ENCODE peak calls at places on chromosomes 5 and 9, in eight cellular contexts. Q is activated naive CD4-positive, alpha-beta T cell treated with Interleukin-2 at 50 U/mL for 16 hours; M is Karpas-422; B is AG20443; D is brain microvascular endothelial cell; K is SK-N-DZ; W is frontal cortex; O is C1 segment of cervical spinal cord. L is an unnamed sample.

GRCh38 chr9:121609845-121610637 is 41.4 kb upstream of the DAB2IP start:
- DNase-seq in O (no peak), M (no peak), K (no peak), Q (no peak), W (no peak), B (peak), D (peak), L (no peak)

GRCh38 chr9:134645607-134646365 is 4.2 kb downstream of the COL5A1 start:
- DNase-seq in W (no peak), D (no peak), B (no peak), K (no peak), M (no peak), Q (no peak), O (no peak), L (no peak)

GRCh38 chr5:162187371-162187770 is 119.8 kb downstream of the GABRG2 start:
- DNase-seq in D (no peak), O (no peak), B (no peak), Q (no peak), K (no peak), M (no peak), W (no peak), L (no peak)

GRCh38 chr9:129720181-129720864 is 32.5 kb downstream of the PTGES start:
- DNase-seq in K (no peak), D (no peak), B (no peak), M (no peak), O (no peak), W (no peak), Q (no peak), L (no peak)

GRCh38 chr5:57802131-57802530 is 319.5 kb upstream of the ACTBL2 start:
- DNase-seq in D (no peak), B (no peak), W (no peak), O (no peak), M (no peak), Q (no peak), K (no peak), L (no peak)

GRCh38 chr5:137594717-137595116 is 95.6 kb upstream of the SPOCK1 start:
- DNase-seq in W (no peak), M (no peak), B (peak), K (no peak), O (no peak), Q (no peak), D (no peak), L (no peak)

GRCh38 chr9:136178061-136178772 is 26.7 kb downstream of the LHX3 start:
- DNase-seq in Q (no peak), O (no peak), W (no peak), M (no peak), D (no peak), B (no peak), K (no peak), L (no peak)

GRCh38 chr5:72552041-72552557 is 44.9 kb upstream of the ZNF366 start:
- DNase-seq in K (no peak), W (no peak), Q (no peak), O (no peak), D (peak), M (no peak), B (peak), L (no peak)

GRCh38 chr5:84382363-84383295 is 2.1 kb downstream of the EDIL3 start:
- DNase-seq in Q (no peak), W (no peak), K (no peak), O (peak), M (no peak), B (peak), D (peak), L (no peak)

GRCh38 chr5:122473138-122473843 is 161.3 kb downstream of the SNCAIP start:
- DNase-seq in K (no peak), M (no peak), Q (no peak), O (no peak), D (no peak), B (no peak), W (no peak), L (no peak)

GRCh38 chr9:69932901-69933300 is 110.7 kb upstream of the MAMDC2 start:
- DNase-seq in K (peak), B (no peak), M (peak), W (no peak), D (no peak), Q (no peak), O (no peak), L (no peak)

GRCh38 chr9:125750656-125751035 is 3.5 kb downstream of the PBX3 start:
- DNase-seq in D (no peak), B (no peak), K (peak), W (no peak), M (no peak), O (no peak), Q (no peak), L (no peak)

GRCh38 chr5:16809816-16810502 is 126.1 kb downstream of the MYO10 start:
- DNase-seq in D (peak), B (peak), Q (no peak), W (no peak), K (peak), O (no peak), M (no peak), L (no peak)

GRCh38 chr9:102273952-102274351 is 535.5 kb upstream of the GRIN3A start:
- DNase-seq in Q (no peak), K (no peak), W (no peak), B (no peak), M (no peak), O (no peak), D (peak), L (no peak)

GRCh38 chr9:137772281-137772873 is 105.2 kb upstream of the CACNA1B start:
- DNase-seq in Q (no peak), W (no peak), K (no peak), B (no peak), D (no peak), M (peak), O (no peak), L (no peak)

GRCh38 chr5:109485030-109485429 is 75.3 kb upstream of the PJA2 start:
- DNase-seq in Q (no peak), B (no peak), O (no peak), M (no peak), W (no peak), D (peak), K (no peak), L (peak)

GRCh38 chr5:172725785-172726184 is 45.2 kb downstream of the DUSP1 start:
- DNase-seq in M (no peak), O (no peak), D (no peak), W (no peak), Q (no peak), K (no peak), B (no peak), L (no peak)

GRCh38 chr5:63145167-63145566 is 566.5 kb downstream of the LRRC70 start:
- DNase-seq in M (no peak), D (no peak), O (peak), K (no peak), W (no peak), Q (no peak), B (no peak), L (no peak)

GRCh38 chr5:135326296-135327240 is 72.5 kb downstream of the MACROH2A1 start:
- DNase-seq in O (no peak), K (no peak), M (no peak), B (peak), D (no peak), W (no peak), Q (no peak), L (no peak)

GRCh38 chr5:164002653-164003052 is 497.2 kb downstream of the MAT2B start:
- DNase-seq in D (no peak), B (peak), W (no peak), K (no peak), M (no peak), O (no peak), Q (no peak), L (no peak)

GRCh38 chr9:93317495-93318094 is 133.7 kb downstream of the WNK2 start:
- DNase-seq in M (no peak), O (no peak), Q (no peak), K (no peak), B (no peak), D (no peak), W (no peak), L (no peak)

GRCh38 chr5:127696688-127697087 is 6.5 kb upstream of the CCDC192 start:
- DNase-seq in D (peak), W (no peak), M (no peak), K (no peak), Q (no peak), B (peak), O (no peak), L (no peak)

GRCh38 chr5:1876708-1877433 is 5.9 kb downstream of the IRX4 start:
- DNase-seq in B (no peak), D (no peak), Q (no peak), K (no peak), O (no peak), W (no peak), M (no peak), L (no peak)

GRCh38 chr5:5062903-5063302 is 77.2 kb upstream of the ADAMTS16 start:
- DNase-seq in K (no peak), M (no peak), B (no peak), D (no peak), Q (no peak), W (no peak), O (no peak), L (no peak)

L was measured in amygdala.